ENCODE peak calls at places on chromosomes 4 and X, in ten cellular contexts. R is stimulated activated CD4-positive, alpha-beta T cell treated with anti-CD3 and anti-CD28 coated beads, Interleukin-4, amount 100 ng/mL, for 1 hour; G is H4; M is CD8-positive, alpha-beta T cell; Z is OCI-M1; P is mesendoderm; J is HFF-Myc; Q is nucleus accumbens; V is H9; I is activated naive CD8-positive, alpha-beta T cell treated with anti-CD3 and anti-CD28 coated beads, Interleukin-2, amount 50 U/mL, for 16 hours. C is an unnamed sample.

GRCh38 chrX:130179579-130180215 is 7.9 kb downstream of the RAB33A start:
- DNase-seq in P (no peak), V (no peak), G (no peak), Z (peak), J (no peak), I (no peak), M (no peak), R (no peak), Q (no peak), C (no peak)

GRCh38 chrX:42740456-42740855 is 37.5 kb downstream of the PPP1R2C start:
- DNase-seq in Q (no peak), Z (no peak), R (no peak), V (no peak), P (no peak), J (no peak), M (no peak), G (no peak), I (no peak), C (no peak)

GRCh38 chr4:176760468-176760867 is 32.3 kb downstream of the VEGFC start:
- DNase-seq in P (no peak), I (no peak), J (no peak), M (no peak), V (no peak), R (no peak), G (no peak), Q (no peak), Z (no peak), C (no peak)

GRCh38 chr4:165592386-165592785 is 213.6 kb downstream of the CPE start:
- DNase-seq in R (no peak), M (no peak), G (no peak), J (no peak), Q (no peak), P (no peak), V (no peak), Z (no peak), I (no peak), C (no peak)

GRCh38 chrX:65643046-65643785 is 24.2 kb upstream of the MSN start:
- DNase-seq in M (no peak), Z (no peak), R (no peak), G (peak), Q (no peak), P (peak), I (no peak), V (no peak), J (no peak), C (no peak)

GRCh38 chrX:153927686-153927935 is 1.5 kb upstream of the ARHGAP4 start:
- DNase-seq in R (no peak), P (no peak), Z (no peak), G (no peak), V (no peak), Q (no peak), I (no peak), M (no peak), J (no peak), C (no peak)

GRCh38 chrX:142977128-142977914 is 48.4 kb upstream of the SPANXN4 start:
- DNase-seq in R (no peak), G (no peak), Z (peak), Q (no peak), P (no peak), J (no peak), I (no peak), M (no peak), V (no peak), C (no peak)

GRCh38 chr4:188110036-188110435 is 633 bp upstream of the TRIML2 start:
- DNase-seq in Z (no peak), I (no peak), R (no peak), G (no peak), V (no peak), M (no peak), Q (no peak), P (peak), J (no peak), C (no peak)

GRCh38 chr4:26178874-26179273 is 141.9 kb upstream of the RBPJ start:
- DNase-seq in J (no peak), V (no peak), Q (no peak), P (no peak), R (no peak), Z (no peak), I (no peak), G (no peak), M (no peak), C (no peak)

GRCh38 chr4:930827-931193 is 1.3 kb downstream of the GAK start:
- DNase-seq in V (no peak), Q (no peak), P (no peak), M (no peak), R (no peak), Z (no peak), G (no peak), J (no peak), I (no peak), C (no peak)